ENCODE peak calls at places on chromosome 21, in eight cellular contexts. One of them, this sample, is unnamed.

GRCh38 chr21:31265293-31265692 is 78.8 kb downstream of the TIAM1 start:
- DNase-seq in stomach: no peak
- DNase-seq in Panc1: no peak
- DNase-seq in spleen: no peak
- DNase-seq in GM23338: no peak
- DNase-seq in GM12891: no peak
- DNase-seq in H1: no peak
- DNase-seq in HCT116: no peak
- DNase-seq in this sample: no peak

GRCh38 chr21:31604591-31605190 is 54.8 kb upstream of the SOD1 start:
- DNase-seq in GM23338: peak
- DNase-seq in HCT116: peak
- DNase-seq in spleen: peak
- DNase-seq in Panc1: peak
- DNase-seq in H1: peak
- DNase-seq in GM12891: peak
- DNase-seq in stomach: peak
- DNase-seq in this sample: peak

GRCh38 chr21:43767980-43768867 is 7.9 kb downstream of the CSTB start:
- DNase-seq in stomach: peak
- DNase-seq in spleen: no peak
- DNase-seq in Panc1: no peak
- DNase-seq in GM12891: no peak
- DNase-seq in GM23338: peak
- DNase-seq in HCT116: peak
- DNase-seq in H1: no peak
- DNase-seq in this sample: peak

GRCh38 chr21:31857096-31857495 is 15.7 kb upstream of the HUNK start:
- DNase-seq in stomach: no peak
- DNase-seq in HCT116: no peak
- DNase-seq in GM12891: no peak
- DNase-seq in GM23338: no peak
- DNase-seq in spleen: no peak
- DNase-seq in H1: no peak
- DNase-seq in Panc1: no peak
- DNase-seq in this sample: no peak

GRCh38 chr21:38878394-38879179 is 72.9 kb downstream of the ETS2 start:
- DNase-seq in H1: no peak
- DNase-seq in HCT116: no peak
- DNase-seq in spleen: no peak
- DNase-seq in GM12891: no peak
- DNase-seq in Panc1: no peak
- DNase-seq in stomach: no peak
- DNase-seq in GM23338: no peak
- DNase-seq in this sample: no peak

GRCh38 chr21:34881421-34881820 is 167.7 kb downstream of the RUNX1 start:
- DNase-seq in HCT116: no peak
- DNase-seq in GM12891: no peak
- DNase-seq in Panc1: no peak
- DNase-seq in H1: no peak
- DNase-seq in spleen: no peak
- DNase-seq in GM23338: no peak
- DNase-seq in stomach: no peak
- DNase-seq in this sample: no peak

GRCh38 chr21:29230541-29231275 is 68.0 kb upstream of the BACH1 start:
- DNase-seq in H1: no peak
- DNase-seq in stomach: no peak
- DNase-seq in Panc1: no peak
- DNase-seq in HCT116: no peak
- DNase-seq in GM12891: no peak
- DNase-seq in spleen: no peak
- DNase-seq in GM23338: no peak
- DNase-seq in this sample: no peak

GRCh38 chr21:38289697-38290096 is 32.9 kb downstream of the KCNJ15 start:
- DNase-seq in stomach: no peak
- DNase-seq in H1: no peak
- DNase-seq in Panc1: no peak
- DNase-seq in spleen: no peak
- DNase-seq in HCT116: no peak
- DNase-seq in GM12891: no peak
- DNase-seq in GM23338: no peak
- DNase-seq in this sample: peak

GRCh38 chr21:46121286-46122221 is 23.6 kb downstream of the COL6A2 start:
- DNase-seq in Panc1: no peak
- DNase-seq in GM12891: peak
- DNase-seq in HCT116: no peak
- DNase-seq in stomach: peak
- DNase-seq in H1: no peak
- DNase-seq in GM23338: no peak
- DNase-seq in spleen: peak
- DNase-seq in this sample: peak

GRCh38 chr21:37257526-37257966 is 9.6 kb downstream of the VPS26C start:
- DNase-seq in Panc1: no peak
- DNase-seq in GM23338: peak
- DNase-seq in H1: no peak
- DNase-seq in stomach: no peak
- DNase-seq in spleen: peak
- DNase-seq in GM12891: no peak
- DNase-seq in HCT116: no peak
- DNase-seq in this sample: peak

GRCh38 chr21:28899744-28900143 is 92.9 kb downstream of the LTN1 start:
- DNase-seq in stomach: no peak
- DNase-seq in HCT116: no peak
- DNase-seq in Panc1: no peak
- DNase-seq in GM23338: no peak
- DNase-seq in spleen: no peak
- DNase-seq in GM12891: no peak
- DNase-seq in H1: no peak
- DNase-seq in this sample: no peak

DNA sequence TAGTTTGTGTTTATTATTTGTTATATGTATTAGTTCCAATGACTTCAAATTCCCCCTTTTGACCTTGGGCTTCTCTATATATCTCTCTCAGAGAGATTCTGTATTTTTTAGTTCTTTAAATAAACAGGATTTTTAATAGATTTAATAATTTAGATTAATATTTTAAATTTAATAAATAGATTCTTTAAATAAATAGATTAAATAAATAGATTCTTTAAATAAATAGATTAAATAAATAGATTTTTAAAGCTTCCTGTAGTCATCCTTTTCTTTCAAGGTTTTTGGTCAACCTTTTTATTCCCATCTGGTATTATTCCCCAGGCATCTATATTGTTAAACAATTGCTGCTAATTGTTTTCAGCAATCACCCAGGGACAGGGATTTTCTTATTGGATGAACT is 721.9 kb upstream of the ADAMTS5 start:
- DNase-seq in Panc1: no peak
- DNase-seq in GM23338: no peak
- DNase-seq in spleen: no peak
- DNase-seq in H1: no peak
- DNase-seq in GM12891: no peak
- DNase-seq in stomach: no peak
- DNase-seq in HCT116: no peak
- DNase-seq in this sample: no peak
- TF ChIP-seq POLR2AphosphoS5 in Panc1: no peak
- TF ChIP-seq POLR2AphosphoS5 in GM23338: no peak
- TF ChIP-seq POLR2AphosphoS5 in spleen: no peak
- TF ChIP-seq POLR2AphosphoS5 in H1: no peak
- TF ChIP-seq POLR2AphosphoS5 in GM12891: no peak
- TF ChIP-seq POLR2AphosphoS5 in stomach: no peak
- TF ChIP-seq POLR2AphosphoS5 in HCT116: no peak
- TF ChIP-seq POLR2AphosphoS5 in this sample: no peak

DNA sequence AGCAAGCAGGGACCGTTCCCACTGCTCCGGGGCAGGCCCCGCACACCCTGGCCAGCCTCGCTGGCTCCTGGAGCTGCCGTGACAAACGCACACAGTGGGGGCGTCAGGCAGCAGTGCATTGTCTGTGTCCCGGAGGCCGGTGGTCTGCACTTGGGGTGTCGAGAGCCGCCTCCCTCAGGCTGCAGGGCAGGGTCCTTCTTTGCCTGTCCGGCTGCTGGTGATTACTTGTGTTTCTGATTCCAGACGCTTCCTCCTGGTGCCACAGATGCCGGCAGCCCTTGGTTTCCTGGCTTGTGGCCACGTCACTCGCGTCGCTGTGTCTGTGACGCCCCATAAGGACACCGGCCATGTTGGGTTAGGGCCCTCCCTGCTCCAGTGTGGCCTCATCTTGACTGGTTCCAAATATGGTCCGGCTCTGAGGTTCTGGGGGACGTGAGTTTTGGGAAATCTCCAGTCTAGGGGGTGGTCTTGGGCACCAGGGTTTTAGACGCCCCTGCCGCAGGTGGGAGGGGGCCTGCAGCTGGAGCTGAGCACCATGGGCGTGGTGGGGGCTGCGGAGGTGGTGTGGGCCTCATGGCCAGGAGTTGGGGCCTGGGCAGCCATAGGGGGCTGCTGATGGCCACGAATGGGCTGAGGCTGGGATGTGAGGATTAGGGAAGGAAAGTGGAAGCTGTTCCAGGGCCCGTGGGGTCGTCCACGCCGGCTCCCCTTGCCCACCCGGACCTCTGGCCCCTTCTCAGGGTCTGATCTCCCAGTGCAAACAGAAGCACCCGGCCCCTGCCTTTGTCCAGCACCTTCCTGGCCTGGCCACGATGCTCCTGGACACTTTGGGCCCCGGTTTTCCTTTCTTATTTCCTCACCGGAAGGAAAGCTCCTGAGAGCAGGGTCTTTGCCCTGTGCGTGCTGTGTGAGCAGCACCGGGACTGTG is 41.0 kb downstream of the SLX9 start:
- DNase-seq in HCT116: no peak
- DNase-seq in GM23338: no peak
- DNase-seq in H1: no peak
- DNase-seq in spleen: peak
- DNase-seq in Panc1: no peak
- DNase-seq in GM12891: no peak
- DNase-seq in stomach: no peak
- DNase-seq in this sample: no peak
- TF ChIP-seq POLR2AphosphoS5 in HCT116: no peak
- TF ChIP-seq POLR2AphosphoS5 in GM23338: no peak
- TF ChIP-seq POLR2AphosphoS5 in H1: no peak
- TF ChIP-seq POLR2AphosphoS5 in spleen: no peak
- TF ChIP-seq POLR2AphosphoS5 in Panc1: no peak
- TF ChIP-seq POLR2AphosphoS5 in GM12891: no peak
- TF ChIP-seq POLR2AphosphoS5 in stomach: no peak
- TF ChIP-seq POLR2AphosphoS5 in this sample: no peak

GRCh38 chr21:15333943-15334342 is 269.1 kb upstream of the NRIP1 start:
- DNase-seq in GM23338: no peak
- DNase-seq in Panc1: no peak
- DNase-seq in spleen: no peak
- DNase-seq in stomach: no peak
- DNase-seq in GM12891: no peak
- DNase-seq in HCT116: no peak
- DNase-seq in H1: no peak
- DNase-seq in this sample: no peak
- TF ChIP-seq POLR2AphosphoS5 in GM23338: no peak
- TF ChIP-seq POLR2AphosphoS5 in Panc1: no peak
- TF ChIP-seq POLR2AphosphoS5 in spleen: no peak
- TF ChIP-seq POLR2AphosphoS5 in stomach: no peak
- TF ChIP-seq POLR2AphosphoS5 in GM12891: no peak
- TF ChIP-seq POLR2AphosphoS5 in HCT116: no peak
- TF ChIP-seq POLR2AphosphoS5 in H1: no peak
- TF ChIP-seq POLR2AphosphoS5 in this sample: no peak

GRCh38 chr21:41482321-41482720 is 25.6 kb downstream of the TMPRSS2 start:
- DNase-seq in stomach: no peak
- DNase-seq in spleen: no peak
- DNase-seq in GM23338: no peak
- DNase-seq in Panc1: no peak
- DNase-seq in HCT116: no peak
- DNase-seq in GM12891: no peak
- DNase-seq in H1: no peak
- DNase-seq in this sample: no peak
- TF ChIP-seq POLR2AphosphoS5 in stomach: no peak
- TF ChIP-seq POLR2AphosphoS5 in spleen: no peak
- TF ChIP-seq POLR2AphosphoS5 in GM23338: no peak
- TF ChIP-seq POLR2AphosphoS5 in Panc1: no peak
- TF ChIP-seq POLR2AphosphoS5 in HCT116: no peak
- TF ChIP-seq POLR2AphosphoS5 in GM12891: no peak
- TF ChIP-seq POLR2AphosphoS5 in H1: no peak
- TF ChIP-seq POLR2AphosphoS5 in this sample: no peak

This sample was measured in upper lobe of left lung.